ENCODE peak calls at places on chromosome 18, in ten cellular contexts. I is stimulated activated CD4-positive, alpha-beta T cell treated with anti-CD3 and anti-CD28 coated beads, Interleukin-2, amount 100 ng/mL, for 48 hours; O is NCI-H524; Q is small intestine; Z is COLO829; A is ovary; J is GM12864; N is AG10803; X is H9; R is HFF-Myc. L is an unnamed sample.

GRCh38 chr18:3664563-3665178 is 214.7 kb downstream of the TGIF1 start:
- DNase-seq in R (no peak), Z (no peak), J (no peak), I (no peak), A (no peak), X (no peak), N (no peak), Q (no peak), O (no peak), L (no peak)

GRCh38 chr18:13555192-13555591 is 171.2 kb downstream of the FAM210A start:
- DNase-seq in X (no peak), A (no peak), O (no peak), J (no peak), R (no peak), Z (no peak), Q (no peak), N (no peak), I (no peak), L (no peak)

GRCh38 chr18:76498064-76498463 is 3.0 kb upstream of the ZNF516 start:
- DNase-seq in J (no peak), I (no peak), Q (no peak), O (no peak), Z (no peak), X (no peak), R (no peak), N (no peak), A (no peak), L (no peak)

GRCh38 chr18:44599409-44599808 is 81.3 kb upstream of the SETBP1 start:
- DNase-seq in N (peak), Q (no peak), Z (no peak), X (no peak), J (no peak), A (no peak), I (no peak), R (no peak), O (no peak), L (no peak)

GRCh38 chr18:62751341-62751821 is 36.0 kb downstream of the PHLPP1 start:
- DNase-seq in Z (peak), I (no peak), X (peak), N (peak), J (no peak), A (no peak), Q (peak), R (no peak), O (no peak), L (no peak)

GRCh38 chr18:47036298-47036874 is 965 bp upstream of the ELOA2 start:
- DNase-seq in I (no peak), Z (peak), X (no peak), O (peak), A (no peak), N (peak), R (peak), Q (peak), J (no peak), L (peak)

GRCh38 chr18:79405019-79405780 is 9.5 kb downstream of the NFATC1 start:
- DNase-seq in Z (no peak), J (no peak), A (peak), Q (no peak), O (peak), R (no peak), N (no peak), X (no peak), I (peak), L (no peak)

GRCh38 chr18:49669403-49669802 is 107.5 kb downstream of the LIPG start:
- DNase-seq in Z (no peak), J (no peak), R (no peak), A (no peak), N (no peak), O (no peak), I (no peak), X (no peak), Q (no peak), L (no peak)

GRCh38 chr18:60070631-60071030 is 170.8 kb downstream of the PMAIP1 start:
- DNase-seq in O (no peak), R (no peak), J (no peak), A (no peak), Z (no peak), N (no peak), X (no peak), Q (no peak), I (no peak), L (no peak)

GRCh38 chr18:9736942-9737813 is 29.1 kb downstream of the RAB31 start:
- DNase-seq in Z (no peak), X (no peak), J (no peak), N (peak), R (no peak), I (no peak), O (no peak), Q (peak), A (no peak), L (no peak)

GRCh38 chr18:78816114-78816513 is 163.5 kb upstream of the SALL3 start:
- DNase-seq in O (no peak), X (no peak), Q (no peak), Z (no peak), J (no peak), N (no peak), A (no peak), I (no peak), R (no peak), L (no peak)

GRCh38 chr18:11908182-11909080 is at the start of gene MPPE1:
- DNase-seq in R (peak), I (peak), O (peak), X (peak), J (peak), N (peak), Q (peak), Z (peak), A (peak), L (peak)

GRCh38 chr18:51236225-51236624 is 38.7 kb upstream of the MEX3C start:
- DNase-seq in N (no peak), R (no peak), Q (no peak), Z (peak), X (no peak), O (no peak), A (no peak), J (no peak), I (no peak), L (no peak)

GRCh38 chr18:12515550-12515949 is 107.8 kb downstream of the PRELID3A start:
- DNase-seq in J (no peak), X (no peak), I (no peak), A (no peak), R (no peak), Z (no peak), N (no peak), Q (no peak), O (no peak), L (no peak)

GRCh38 chr18:32742620-32743019 is 30.2 kb downstream of the KLHL14 start:
- DNase-seq in J (no peak), R (no peak), O (no peak), Z (no peak), X (peak), Q (no peak), I (no peak), N (no peak), A (no peak), L (no peak)

GRCh38 chr18:72056171-72056570 is 488.0 kb downstream of the CBLN2 start:
- DNase-seq in I (no peak), X (no peak), O (no peak), Z (no peak), Q (no peak), N (no peak), J (no peak), R (no peak), A (no peak), L (no peak)

GRCh38 chr18:1006309-1006708 is 101.6 kb downstream of the ADCYAP1 start:
- DNase-seq in O (no peak), I (no peak), Q (no peak), N (no peak), Z (no peak), J (no peak), X (no peak), A (no peak), R (no peak), L (no peak)

L was measured in WERI-Rb-1.